ENCODE peak calls at places on chromosomes 2 and 18, in six cellular contexts. M, E, J, O, Y and K are unnamed samples.

GRCh38 chr2:217370391-217370790 is 510.5 kb upstream of the TNP1 start:
- DNase-seq in Y (no peak), J (peak), O (peak), M (no peak), E (peak), K (peak)

GRCh38 chr2:203427061-203427460 is 98.9 kb downstream of the ABI2 start:
- DNase-seq in J (peak), E (peak), M (no peak), O (no peak), Y (no peak), K (no peak)

GRCh38 chr2:23449413-23449812 is 64.4 kb downstream of the KLHL29 start:
- DNase-seq in E (no peak), M (no peak), J (no peak), Y (no peak), O (no peak), K (no peak)

GRCh38 chr2:204776781-204777559 is 231.7 kb downstream of the PARD3B start:
- DNase-seq in J (no peak), O (no peak), M (no peak), Y (no peak), E (no peak), K (no peak)

GRCh38 chr2:187055463-187055862 is 206.5 kb upstream of the ZSWIM2 start:
- DNase-seq in O (no peak), J (no peak), E (peak), Y (no peak), M (no peak), K (no peak)

GRCh38 chr18:47754311-47755101 is 176.0 kb downstream of the SMAD2 start:
- DNase-seq in O (peak), J (no peak), Y (no peak), E (peak), M (peak), K (no peak)

GRCh38 chr2:194424683-194425209 is 1232.3 kb upstream of the SLC39A10 start:
- DNase-seq in O (no peak), E (no peak), Y (no peak), M (no peak), J (no peak), K (no peak)

GRCh38 chr2:213187833-213188532 is 36.6 kb upstream of the IKZF2 start:
- DNase-seq in O (peak), J (no peak), Y (no peak), E (no peak), M (no peak), K (peak)

GRCh38 chr18:78757014-78757413 is 222.6 kb upstream of the SALL3 start:
- DNase-seq in O (no peak), J (no peak), M (no peak), E (no peak), Y (no peak), K (no peak)

GRCh38 chr2:217976301-217976700 is 26.5 kb downstream of the TNS1 start:
- DNase-seq in E (no peak), O (no peak), Y (no peak), M (no peak), J (no peak), K (no peak)

GRCh38 chr2:86226069-86226468 is 26.8 kb downstream of the MRPL35 start:
- DNase-seq in O (no peak), M (no peak), E (no peak), Y (no peak), J (no peak), K (no peak)

GRCh38 chr2:69582582-69583176 is 60.9 kb downstream of the AAK1 start:
- DNase-seq in Y (no peak), M (no peak), J (no peak), E (peak), O (no peak), K (no peak)

GRCh38 chr2:128361376-128362131 is 42.9 kb upstream of the HS6ST1 start:
- DNase-seq in Y (no peak), E (no peak), J (no peak), O (no peak), M (no peak), K (no peak)

GRCh38 chr2:168894720-168895119 is 4.5 kb upstream of the SPC25 start:
- DNase-seq in J (no peak), M (no peak), Y (no peak), O (no peak), E (no peak), K (no peak)

GRCh38 chr2:30653847-30654246 is 153.4 kb downstream of the CAPN13 start:
- DNase-seq in O (no peak), M (no peak), E (no peak), J (no peak), Y (no peak), K (no peak)

GRCh38 chr2:50953021-50953420 is 78.9 kb downstream of the NRXN1 start:
- DNase-seq in J (no peak), E (no peak), O (peak), M (no peak), Y (no peak), K (peak)

GRCh38 chr2:139293992-139294548 is 513.9 kb upstream of the NXPH2 start:
- DNase-seq in O (peak), M (no peak), J (no peak), Y (no peak), E (no peak), K (no peak)

GRCh38 chr2:129069875-129070594 is 751.4 kb upstream of the HS6ST1 start:
- DNase-seq in Y (no peak), J (no peak), M (no peak), E (no peak), O (no peak), K (no peak)

GRCh38 chr2:160792837-160793236 is 299.2 kb upstream of the RBMS1 start:
- DNase-seq in M (no peak), J (no peak), O (no peak), E (no peak), Y (no peak), K (no peak)

GRCh38 chr2:127608061-127609011 is 37.6 kb upstream of the GPR17 start:
- DNase-seq in Y (no peak), E (no peak), O (no peak), M (no peak), J (no peak), K (no peak)

GRCh38 chr2:168584934-168585333 is 128.9 kb downstream of the CERS6 start:
- DNase-seq in O (no peak), Y (no peak), M (no peak), J (no peak), E (no peak), K (no peak)

GRCh38 chr2:34288016-34288415 is 688.9 kb upstream of the FAM98A start:
- DNase-seq in O (no peak), E (no peak), Y (no peak), M (no peak), J (no peak), K (no peak)

GRCh38 chr2:20584637-20585321 is 66.1 kb downstream of the HS1BP3 start:
- DNase-seq in O (peak), M (no peak), Y (no peak), E (peak), J (peak), K (peak)

GRCh38 chr2:186544255-186544675 is 45.6 kb upstream of the ITGAV start:
- DNase-seq in Y (no peak), M (no peak), O (peak), J (peak), E (peak), K (peak)

GRCh38 chr2:241064008-241064801 is 37.9 kb downstream of the MTERF4 start:
- DNase-seq in O (peak), E (no peak), J (no peak), Y (peak), M (peak), K (peak)

GRCh38 chr18:58045265-58046086 is 1.4 kb downstream of the NEDD4L start:
- DNase-seq in O (peak), M (peak), E (peak), J (peak), Y (no peak), K (peak)

GRCh38 chr2:38742797-38743559 is 8.2 kb downstream of the SRSF7 start:
- DNase-seq in E (no peak), J (no peak), Y (no peak), M (no peak), O (no peak), K (no peak)

GRCh38 chr2:60984717-60985116 is 32.8 kb upstream of the PEX13 start:
- DNase-seq in E (no peak), J (no peak), O (no peak), Y (no peak), M (no peak), K (no peak)

GRCh38 chr2:68295523-68295922 is 24.2 kb downstream of the CNRIP1 start:
- DNase-seq in Y (no peak), O (no peak), J (no peak), M (no peak), E (no peak), K (no peak)

GRCh38 chr2:158828378-158829136 is 33.4 kb downstream of the DAPL1 start:
- DNase-seq in E (no peak), M (no peak), J (no peak), O (no peak), Y (no peak), K (no peak)

GRCh38 chr2:25431604-25432003 is 89.9 kb upstream of the DNMT3A start:
- DNase-seq in Y (no peak), M (no peak), O (no peak), J (no peak), E (no peak), K (no peak)

GRCh38 chr2:71129891-71130324 is at the start of gene MCEE:
- DNase-seq in J (peak), E (peak), O (peak), Y (peak), M (peak), K (peak)

GRCh38 chr2:241981076-241981700 is 111.7 kb downstream of the RTP5 start:
- DNase-seq in M (no peak), Y (no peak), O (no peak), E (no peak), J (no peak), K (no peak)

GRCh38 chr2:3762771-3763447 is 59.5 kb downstream of the DCDC2C start:
- DNase-seq in O (no peak), J (no peak), Y (no peak), M (no peak), E (no peak), K (no peak)

GRCh38 chr2:29532451-29532850 is 388.9 kb downstream of the ALK start:
- DNase-seq in J (no peak), Y (no peak), O (no peak), M (no peak), E (no peak), K (no peak)

GRCh38 chr2:234978466-234979203 is 26.8 kb downstream of the SH3BP4 start:
- DNase-seq in Y (no peak), M (no peak), O (peak), E (peak), J (no peak), K (peak)

GRCh38 chr2:200577000-200577399 is 8.8 kb upstream of the AOX1 start:
- DNase-seq in O (no peak), M (no peak), J (no peak), E (no peak), Y (no peak), K (no peak)

GRCh38 chr18:24063121-24063731 is 48.7 kb downstream of the TTC39C start:
- DNase-seq in M (no peak), J (peak), Y (no peak), E (no peak), O (no peak), K (peak)

GRCh38 chr2:152440049-152440448 is 105.1 kb downstream of the FMNL2 start:
- DNase-seq in M (no peak), E (no peak), J (no peak), Y (no peak), O (no peak), K (no peak)